ENCODE peak calls at places on chromosomes 7 and 10, in eight cellular contexts. R is ureter; D is NCI-H2029 treated with DMSO at 0.1 percent for 48 hours; M is RCC 7860; U is hippocampal formation; X is stimulated activated CD4-positive, alpha-beta T cell treated with anti-CD3 and anti-CD28 coated beads, Interleukin-1b, Interleukin-23, amount 100 ng/mL, for 4 hours; C is tibial artery; E is activated T-helper 1 cell treated with Interleukin-2 at 50 U/mL for 16 hours. A is an unnamed sample.

GRCh38 chr10:70052462-70053211 is at the start of gene MACROH2A2:
- DNase-seq in R (peak), M (no peak), E (no peak), X (no peak), C (peak), D (no peak), U (peak), A (peak)

GRCh38 chr7:100693312-100694195 is 496 bp downstream of the GIGYF1 start:
- DNase-seq in R (peak), M (no peak), D (no peak), U (no peak), E (no peak), C (no peak), X (no peak), A (peak)

GRCh38 chr7:83452256-83452655 is 196.7 kb downstream of the SEMA3E start:
- DNase-seq in M (no peak), C (no peak), E (no peak), U (no peak), R (no peak), X (no peak), D (no peak), A (no peak)

GRCh38 chr10:69458426-69459100 is 7.3 kb downstream of the TSPAN15 start:
- DNase-seq in U (no peak), M (no peak), R (peak), X (no peak), D (no peak), C (peak), E (no peak), A (peak)

GRCh38 chr10:90136731-90137316 is 435.4 kb downstream of the KIF20B start:
- DNase-seq in R (no peak), D (no peak), C (no peak), E (no peak), X (no peak), M (no peak), U (no peak), A (no peak)

GRCh38 chr7:127751723-127752448 is 99.9 kb downstream of the SND1 start:
- DNase-seq in E (no peak), C (no peak), U (no peak), M (no peak), D (no peak), X (no peak), R (no peak), A (no peak)

GRCh38 chr7:17126413-17127374 is 171.8 kb upstream of the AHR start:
- DNase-seq in M (no peak), R (no peak), U (no peak), X (no peak), E (no peak), C (no peak), D (no peak), A (no peak)

GRCh38 chr10:36766921-36767320 is 358.5 kb upstream of the ANKRD30A start:
- DNase-seq in E (no peak), D (no peak), R (no peak), M (no peak), U (peak), C (no peak), X (no peak), A (peak)

GRCh38 chr10:44745920-44746319 is 165.2 kb upstream of the TMEM72 start:
- DNase-seq in U (no peak), R (no peak), M (no peak), D (no peak), E (no peak), C (no peak), X (no peak), A (no peak)

GRCh38 chr10:63392224-63392623 is 73.6 kb downstream of the JMJD1C start:
- DNase-seq in E (no peak), X (no peak), D (no peak), U (no peak), C (no peak), R (no peak), M (no peak), A (no peak)

GRCh38 chr7:28296571-28297483 is 115.5 kb upstream of the CREB5 start:
- DNase-seq in M (peak), X (peak), D (peak), U (no peak), C (no peak), E (no peak), R (no peak), A (no peak)

GRCh38 chr10:69224862-69225657 is 4.9 kb downstream of the HKDC1 start:
- DNase-seq in D (no peak), M (no peak), E (no peak), R (no peak), X (no peak), C (no peak), U (no peak), A (no peak)

GRCh38 chr10:34908472-34908871 is 93.4 kb upstream of the PARD3 start:
- DNase-seq in X (no peak), M (no peak), U (no peak), C (no peak), D (no peak), R (no peak), E (no peak), A (peak)

GRCh38 chr7:96346291-96346953 is 24.5 kb upstream of the SLC25A13 start:
- DNase-seq in X (no peak), E (no peak), M (no peak), C (no peak), R (no peak), D (no peak), U (no peak), A (no peak)

GRCh38 chr7:85630904-85631582 is 444.2 kb upstream of the SEMA3D start:
- DNase-seq in M (no peak), E (no peak), C (no peak), D (no peak), R (no peak), X (no peak), U (no peak), A (no peak)

GRCh38 chr10:5071411-5072198 is 22.6 kb upstream of the AKR1C3 start:
- DNase-seq in X (no peak), E (no peak), D (no peak), U (peak), R (peak), C (peak), M (peak), A (peak)

GRCh38 chr10:101563007-101563406 is 25.1 kb downstream of the POLL start:
- DNase-seq in E (no peak), D (no peak), R (no peak), X (no peak), C (no peak), U (no peak), M (no peak), A (no peak)

GRCh38 chr7:115356139-115356746 is 434.3 kb downstream of the MDFIC start:
- DNase-seq in C (no peak), X (no peak), D (no peak), E (no peak), M (peak), U (no peak), R (no peak), A (no peak)

GRCh38 chr10:103653581-103654020 is 160.1 kb downstream of the NEURL1 start:
- DNase-seq in U (no peak), C (no peak), D (peak), R (no peak), E (no peak), X (no peak), M (no peak), A (no peak)

GRCh38 chr10:80153460-80153859 is 20.9 kb downstream of the PLAC9 start:
- DNase-seq in C (no peak), D (no peak), U (no peak), M (no peak), X (no peak), E (no peak), R (no peak), A (no peak)

GRCh38 chr7:47875998-47876744 is 72.1 kb downstream of the PKD1L1 start:
- DNase-seq in M (no peak), R (no peak), E (no peak), D (no peak), X (no peak), C (no peak), U (no peak), A (no peak)

GRCh38 chr10:92732958-92733357 is 43.2 kb downstream of the HHEX start:
- DNase-seq in D (no peak), R (no peak), X (no peak), M (no peak), U (no peak), C (no peak), E (no peak), A (no peak)

GRCh38 chr7:131552053-131552452 is 4.4 kb downstream of the PODXL start:
- DNase-seq in E (no peak), U (no peak), R (no peak), X (no peak), M (no peak), C (no peak), D (no peak), A (no peak)

GRCh38 chr7:79979437-79979836 is 155.2 kb upstream of the GNAI1 start:
- DNase-seq in U (no peak), M (no peak), E (no peak), R (no peak), C (no peak), X (no peak), D (no peak), A (no peak)

GRCh38 chr7:30859940-30860623 is 51.6 kb upstream of the AQP1 start:
- DNase-seq in D (no peak), X (no peak), U (no peak), M (no peak), C (no peak), E (no peak), R (no peak), A (no peak)

GRCh38 chr7:155594163-155594732 is 47.9 kb upstream of the CNPY1 start:
- DNase-seq in D (no peak), X (no peak), R (peak), U (no peak), C (no peak), E (no peak), M (no peak), A (no peak)

GRCh38 chr10:79452174-79452611 is 6.8 kb upstream of the ZCCHC24 start:
- DNase-seq in C (no peak), R (no peak), U (no peak), E (no peak), D (no peak), X (no peak), M (no peak), A (no peak)

GRCh38 chr10:50452603-50453002 is 171.2 kb downstream of the SGMS1 start:
- DNase-seq in R (no peak), E (no peak), D (no peak), C (no peak), U (no peak), M (no peak), X (no peak), A (no peak)

GRCh38 chr10:117137031-117137910 is 799 bp downstream of the VAX1 start:
- DNase-seq in E (no peak), X (no peak), M (no peak), C (no peak), R (no peak), U (peak), D (no peak), A (no peak)

GRCh38 chr10:56370217-56371113 is 9.4 kb upstream of the ZWINT start:
- DNase-seq in M (no peak), E (no peak), C (no peak), D (no peak), U (no peak), R (no peak), X (no peak), A (no peak)

A was measured in Ammon's horn.